ENCODE peak calls at places on chromosomes 7 and 10, in ten cellular contexts. J, Z, X, M, T, C, N, H, L and Y are unnamed samples.
A peak's percentile ranks its signal among the peaks of the same experiment; 100 is the strongest.

GRCh38 chr10:33803248-33803647 is 468.8 kb upstream of the NRP1 start:
- DNase-seq in J (no peak), Z (no peak), X (no peak), M (no peak), T (peak; percentile 86), C (no peak), N (no peak), H (no peak), L (no peak), Y (no peak)

GRCh38 chr10:58477122-58477521 is 35.5 kb upstream of the BICC1 start:
- DNase-seq in J (no peak), Z (peak; percentile 13), X (peak; percentile 10), M (no peak), T (peak; percentile 92), C (no peak), N (peak; percentile 28), H (no peak), L (no peak), Y (peak; percentile 5)

GRCh38 chr7:154841731-154842331 is 161.1 kb downstream of the PAXIP1 start:
- DNase-seq in J (no peak), Z (peak; percentile 73), X (peak; percentile 9), M (no peak), T (no peak), C (no peak), N (no peak), H (no peak), L (no peak), Y (no peak)

GRCh38 chr10:129870926-129871660 is 93.0 kb downstream of the EBF3 start:
- DNase-seq in J (no peak), Z (peak; percentile 76), X (no peak), M (no peak), T (no peak), C (no peak), N (no peak), H (no peak), L (no peak), Y (no peak)

GRCh38 chr10:32271617-32272016 is 75.3 kb downstream of the EPC1 start:
- DNase-seq in J (no peak), Z (no peak), X (peak; percentile 51), M (no peak), T (peak; percentile 64), C (no peak), N (no peak), H (no peak), L (no peak), Y (no peak)

GRCh38 chr10:97334370-97335175 is at the start of gene FRAT2:
- DNase-seq in J (peak; percentile 96), Z (peak; percentile 95), X (peak; percentile 93), M (peak; percentile 59), T (peak; percentile 90), C (peak; percentile 90), N (peak; percentile 92), H (peak; percentile 49), L (peak; percentile 92), Y (peak; percentile 90)

GRCh38 chr10:113534428-113534827 is 18.4 kb upstream of the HABP2 start:
- DNase-seq in J (no peak), Z (no peak), X (no peak), M (no peak), T (no peak), C (no peak), N (no peak), H (no peak), L (no peak), Y (no peak)

GRCh38 chr7:43484678-43485355 is 98.1 kb upstream of the STK17A start:
- DNase-seq in J (no peak), Z (no peak), X (no peak), M (no peak), T (no peak), C (no peak), N (no peak), H (no peak), L (no peak), Y (no peak)

GRCh38 chr10:77301305-77301730 is 336.3 kb downstream of the KCNMA1 start:
- DNase-seq in J (no peak), Z (no peak), X (no peak), M (no peak), T (peak; percentile 79), C (no peak), N (no peak), H (no peak), L (no peak), Y (no peak)

GRCh38 chr7:127888825-127889224 is 142.4 kb downstream of the LRRC4 start:
- DNase-seq in J (no peak), Z (no peak), X (no peak), M (no peak), T (no peak), C (no peak), N (no peak), H (no peak), L (no peak), Y (no peak)

GRCh38 chr7:151276651-151277590 is 28.4 kb upstream of the SMARCD3 start:
- DNase-seq in J (no peak), Z (peak; percentile 85), X (peak; percentile 59), M (no peak), T (peak; percentile 76), C (peak; percentile 42), N (peak; percentile 93), H (no peak), L (peak; percentile 43), Y (peak; percentile 49)

GRCh38 chr7:739964-740942 is 13.2 kb upstream of the PRKAR1B start:
- DNase-seq in J (no peak), Z (no peak), X (no peak), M (no peak), T (no peak), C (no peak), N (no peak), H (no peak), L (no peak), Y (no peak)